ENCODE peak calls at places on chromosomes 4 and X, in ten cellular contexts. F is GM23248; O is psoas muscle; U is CD8-positive, alpha-beta T cell; Q is IMR-90; E is Peyer's patch; Z is tibial nerve; C is mesenchymal stem cell; A is stomach; B is mesendoderm. R is an unnamed sample.
A peak's percentile ranks its signal among the peaks of the same experiment; 100 is the strongest.

GRCh38 chr4:47499705-47500104 is 14.6 kb downstream of the ATP10D start:
- DNase-seq in Q (peak; percentile 13), Z (no peak), A (no peak), E (no peak), O (no peak), U (no peak), C (no peak), B (no peak), F (no peak), R (no peak)

GRCh38 chr4:8376361-8377102 is 64.0 kb downstream of the ACOX3 start:
- DNase-seq in U (no peak), A (no peak), O (no peak), Q (no peak), B (no peak), F (no peak), C (no peak), Z (no peak), E (peak; percentile 34), R (no peak)

GRCh38 chr4:87490664-87491369 is 38.4 kb downstream of the SPARCL1 start:
- DNase-seq in B (no peak), C (no peak), A (no peak), O (no peak), E (no peak), Q (no peak), F (no peak), U (no peak), Z (no peak), R (no peak)

GRCh38 chr4:128468485-128468989 is 180.9 kb upstream of the PGRMC2 start:
- DNase-seq in U (no peak), B (no peak), C (peak; percentile 86), E (no peak), Z (peak; percentile 81), A (peak; percentile 45), F (peak; percentile 98), O (no peak), Q (peak; percentile 99), R (no peak)

GRCh38 chr4:129094347-129094746 is 1.0 kb upstream of the SCLT1 start:
- DNase-seq in E (no peak), B (no peak), Q (no peak), A (no peak), F (peak; percentile 2), O (no peak), Z (no peak), U (no peak), C (peak; percentile 20), R (no peak)

GRCh38 chrX:23626651-23627050 is 40.6 kb upstream of the PRDX4 start:
- DNase-seq in E (no peak), U (no peak), B (no peak), C (no peak), O (no peak), Q (no peak), Z (no peak), F (no peak), A (no peak), R (no peak)

GRCh38 chrX:135087867-135088266 is 32.5 kb downstream of the ETDB start:
- DNase-seq in B (no peak), F (peak; percentile 35), C (no peak), O (no peak), Q (no peak), A (no peak), E (no peak), U (no peak), Z (no peak), R (no peak)

GRCh38 chrX:22135171-22135711 is 103.1 kb downstream of the PHEX start:
- DNase-seq in F (peak; percentile 46), A (no peak), B (no peak), C (peak; percentile 56), Z (no peak), U (no peak), O (no peak), Q (peak; percentile 45), E (no peak), R (no peak)

GRCh38 chr4:120826449-120826848 is 96.1 kb downstream of the PRDM5 start:
- DNase-seq in F (no peak), E (no peak), C (peak; percentile 3), U (no peak), Q (no peak), O (no peak), A (no peak), Z (no peak), B (no peak), R (no peak)

GRCh38 chr4:120824905-120825304 is 97.6 kb downstream of the PRDM5 start:
- DNase-seq in Q (no peak), O (no peak), E (no peak), F (no peak), A (no peak), C (no peak), B (no peak), U (no peak), Z (no peak), R (no peak)

GRCh38 chr4:120826853-120827252 is 95.7 kb downstream of the PRDM5 start:
- DNase-seq in U (no peak), Q (no peak), Z (no peak), C (no peak), O (no peak), F (no peak), B (no peak), E (no peak), A (no peak), R (no peak)

GRCh38 chr4:120819816-120820437 is 102.6 kb downstream of the PRDM5 start:
- DNase-seq in U (no peak), O (no peak), E (no peak), F (no peak), A (no peak), C (no peak), B (no peak), Q (no peak), Z (no peak), R (no peak)

DNA sequence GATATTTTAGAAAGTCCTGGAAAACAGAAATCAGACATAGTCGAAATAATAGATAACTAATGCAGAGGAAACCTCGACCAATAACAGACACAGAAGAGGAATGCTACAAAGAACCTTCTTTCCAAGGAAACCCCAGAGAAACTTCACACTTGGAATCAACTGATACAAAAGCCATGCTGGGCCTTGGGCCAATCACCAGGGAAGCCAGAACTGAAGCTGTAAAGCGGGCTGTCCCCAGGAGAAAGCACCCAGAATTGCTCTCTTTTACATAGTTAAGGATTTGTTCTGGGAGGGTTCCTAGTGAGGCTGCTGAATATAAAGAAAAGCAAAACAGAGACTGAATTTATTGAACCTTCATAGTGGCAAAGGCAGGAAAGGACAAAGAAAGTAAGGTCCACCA is 100.5 kb downstream of the PRDM5 start:
- DNase-seq in U (no peak), B (peak; percentile 15), O (no peak), C (no peak), E (no peak), Z (no peak), A (no peak), Q (no peak), F (no peak), R (no peak)
- H3K4me1 ChIP-seq in U (no peaks in the 10 kb centered on the region), B (no peaks in the 10 kb centered on the region), O (no peaks in the 10 kb centered on the region), C (no peaks in the 10 kb centered on the region), E (no peaks in the 10 kb centered on the region), Z (no peaks in the 10 kb centered on the region), A (no peaks in the 10 kb centered on the region), Q (no peaks in the 10 kb centered on the region), F (no peaks in the 10 kb centered on the region), R (no peaks in the 10 kb centered on the region)

DNA sequence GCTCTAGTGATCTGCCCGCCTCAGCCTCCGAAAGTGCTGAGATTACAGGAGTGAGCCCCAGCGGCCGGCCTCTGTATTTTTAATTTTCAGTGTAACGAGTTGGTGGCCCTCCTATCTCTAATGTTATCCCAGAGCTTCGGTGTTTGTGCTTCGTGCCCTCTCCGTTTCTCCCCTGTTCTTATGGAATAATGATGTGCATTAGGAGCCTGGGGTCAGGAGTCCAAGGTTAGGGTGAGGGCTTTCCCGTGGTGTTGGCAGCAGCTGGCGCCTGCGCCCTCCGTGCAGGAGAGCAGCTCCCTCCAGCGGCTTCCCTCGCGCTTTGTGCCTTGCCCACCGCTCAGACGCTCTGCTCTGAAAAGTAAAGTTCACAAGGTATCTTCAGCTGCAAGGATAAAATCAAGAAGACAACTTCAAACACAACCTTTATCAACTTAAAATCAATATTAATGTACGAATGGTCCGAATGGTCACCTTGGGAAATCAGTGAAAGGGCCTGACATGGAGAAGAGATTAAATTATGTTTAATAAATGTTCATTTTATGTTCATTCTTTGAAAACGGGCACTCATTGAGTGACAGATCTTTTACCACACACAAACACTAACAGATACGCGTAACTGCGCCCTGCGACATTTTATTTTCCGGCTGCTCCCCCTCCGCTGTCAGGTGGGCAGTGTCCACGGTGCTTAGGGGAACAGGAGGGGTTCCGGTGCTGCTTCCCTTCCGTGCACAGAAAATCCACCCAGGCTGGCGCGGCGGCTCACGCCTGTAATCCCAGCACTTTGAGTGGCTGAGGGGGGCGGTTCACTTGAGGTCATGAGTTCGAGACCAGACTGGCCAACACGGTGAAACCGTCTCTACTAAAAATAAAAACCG is 62.4 kb downstream of the TRAPPC11 start:
- DNase-seq in Q (peak; percentile 41), U (peak; percentile 59), F (peak; percentile 70), E (peak; percentile 79), Z (no peak), A (peak; percentile 79), B (peak; percentile 44), C (no peak), O (peak; percentile 66), R (peak; percentile 26)
- H3K4me3 ChIP-seq in Q (peak overlapping the region; percentile 16), U (peak overlapping the region; percentile 44), F (peak overlapping the region; percentile 65), E (no peak overlapping the region), Z (peak overlapping the region; percentile 40), A (peak overlapping the region; percentile 56), B (no peak overlapping the region), C (peak overlapping the region; percentile 65), O (peak overlapping the region; percentile 70), R (peak overlapping the region; percentile 53)

DNA sequence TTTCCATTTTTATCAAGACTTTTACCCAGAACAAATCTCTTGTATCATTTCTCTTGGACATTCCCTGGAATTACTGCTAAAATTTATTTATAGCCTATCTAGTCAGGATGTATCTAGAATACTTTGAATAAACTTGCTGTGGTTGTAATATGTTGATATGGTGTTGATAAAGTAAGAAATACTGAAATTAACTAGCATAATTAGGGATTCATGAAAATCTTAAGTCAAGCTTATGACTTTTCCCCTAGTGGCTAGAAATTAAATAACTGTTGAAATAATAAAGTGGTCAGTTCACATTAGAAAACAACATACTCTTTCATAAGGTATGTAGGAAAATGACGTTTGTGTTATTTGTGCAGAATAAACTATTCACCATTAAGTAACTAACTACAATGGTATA is 73.1 kb upstream of the ANKRD50 start:
- DNase-seq in B (no peak), A (no peak), C (no peak), Q (no peak), E (no peak), U (no peak), Z (no peak), O (no peak), F (no peak), R (no peak)
- H3K4me1 ChIP-seq in B (no peaks in the 10 kb centered on the region), A (no peaks in the 10 kb centered on the region), C (no peaks in the 10 kb centered on the region), Q (peaks cover 3% of the 10 kb centered on the region), E (no peaks in the 10 kb centered on the region), U (no peaks in the 10 kb centered on the region), Z (no peaks in the 10 kb centered on the region), O (no peaks in the 10 kb centered on the region), F (no peaks in the 10 kb centered on the region), R (no peaks in the 10 kb centered on the region)

GRCh38 chr4:78922207-78922606 is 17.0 kb downstream of the PAQR3 start:
- DNase-seq in Q (peak; percentile 83), E (no peak), B (no peak), Z (no peak), O (no peak), C (peak; percentile 55), U (no peak), F (peak; percentile 70), A (no peak), R (no peak)

GRCh38 chr4:78926825-78927224 is 12.4 kb downstream of the PAQR3 start:
- DNase-seq in Q (no peak), U (no peak), B (no peak), O (no peak), E (no peak), C (no peak), Z (no peak), A (no peak), F (no peak), R (no peak)

GRCh38 chr4:78928835-78929234 is 10.4 kb downstream of the PAQR3 start:
- DNase-seq in F (no peak), E (no peak), C (no peak), A (no peak), Z (no peak), U (no peak), B (no peak), O (no peak), Q (no peak), R (no peak)

DNA sequence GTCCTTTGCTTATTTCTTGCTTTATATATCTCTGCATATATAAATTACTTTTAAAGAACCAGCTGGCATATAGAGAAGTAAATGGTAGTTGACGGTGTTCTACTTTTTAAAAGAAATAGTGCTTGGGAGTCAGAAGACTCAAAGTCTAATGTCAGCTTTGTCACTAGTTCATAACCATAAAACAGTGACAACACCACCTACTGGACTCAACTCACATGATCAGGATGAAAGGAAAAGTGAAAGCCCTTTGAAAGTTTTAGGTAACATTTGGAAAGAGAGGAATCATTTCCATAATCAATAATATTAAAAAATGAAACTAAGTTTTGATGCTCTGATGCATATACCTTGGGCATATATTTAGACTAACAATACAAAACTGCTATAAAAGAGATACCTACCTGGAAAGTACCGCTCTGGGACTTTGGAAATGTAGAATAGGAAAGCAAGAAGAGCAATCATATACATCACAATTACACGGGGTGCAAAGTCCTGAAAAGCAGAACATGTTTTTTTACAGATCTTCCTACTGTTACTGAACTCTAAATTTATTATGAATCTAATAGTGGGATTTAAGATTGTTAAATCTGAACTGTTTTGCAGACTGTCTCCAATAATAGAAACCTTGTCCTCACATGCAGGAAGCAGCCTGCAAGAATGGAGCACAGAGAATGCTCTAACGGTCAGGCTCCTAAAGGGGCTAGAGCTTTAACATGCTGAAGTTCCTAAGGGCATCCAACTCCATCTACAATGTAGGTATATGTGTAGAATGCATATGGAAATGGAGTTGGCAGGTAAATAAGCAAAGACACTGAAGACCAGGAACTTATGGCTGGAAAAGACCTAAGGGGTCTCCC is 15.6 kb downstream of the PAQR3 start:
- DNase-seq in C (peak; percentile 12), U (no peak), B (no peak), E (no peak), Q (no peak), O (no peak), Z (no peak), A (no peak), F (no peak), R (no peak)
- H3K4me3 ChIP-seq in C (no peak overlapping the region), U (no peak overlapping the region), B (no peak overlapping the region), E (no peak overlapping the region), Q (no peak overlapping the region), O (no peak overlapping the region), Z (no peak overlapping the region), A (no peak overlapping the region), F (no peak overlapping the region), R (no peak overlapping the region)